ENCODE peak calls at places on chromosomes 3 and 15, in four cellular contexts. One of them, this sample, is unnamed.

GRCh38 chr3:195895900-195896360 is 12.4 kb downstream of the TNK2 start:
- DNase-seq in tibial nerve: peak
- DNase-seq in pancreas: peak
- DNase-seq in CD8-positive, alpha-beta T cell: peak
- DNase-seq in this sample: no peak

GRCh38 chr3:39208463-39209055 is 16.2 kb upstream of the XIRP1 start:
- DNase-seq in pancreas: peak
- DNase-seq in tibial nerve: peak
- DNase-seq in CD8-positive, alpha-beta T cell: peak
- DNase-seq in this sample: peak

GRCh38 chr3:187518207-187518606 is 150.0 kb downstream of the RTP4 start:
- DNase-seq in tibial nerve: no peak
- DNase-seq in CD8-positive, alpha-beta T cell: no peak
- DNase-seq in pancreas: no peak
- DNase-seq in this sample: no peak

GRCh38 chr3:77038468-77038927 is 1.4 kb upstream of the ROBO2 start:
- DNase-seq in tibial nerve: peak
- DNase-seq in CD8-positive, alpha-beta T cell: no peak
- DNase-seq in pancreas: peak
- DNase-seq in this sample: peak

GRCh38 chr3:100033184-100033583 is 81.1 kb downstream of the FILIP1L start:
- DNase-seq in CD8-positive, alpha-beta T cell: no peak
- DNase-seq in pancreas: no peak
- DNase-seq in tibial nerve: no peak
- DNase-seq in this sample: peak

GRCh38 chr15:75720787-75721461 is 8.3 kb upstream of the CSPG4 start:
- DNase-seq in tibial nerve: no peak
- DNase-seq in CD8-positive, alpha-beta T cell: no peak
- DNase-seq in pancreas: peak
- DNase-seq in this sample: no peak

GRCh38 chr3:58047806-58048205 is 39.6 kb downstream of the FLNB start:
- DNase-seq in pancreas: no peak
- DNase-seq in CD8-positive, alpha-beta T cell: no peak
- DNase-seq in tibial nerve: no peak
- DNase-seq in this sample: peak

GRCh38 chr3:185739264-185739701 is 85.6 kb downstream of the IGF2BP2 start:
- DNase-seq in tibial nerve: no peak
- DNase-seq in CD8-positive, alpha-beta T cell: no peak
- DNase-seq in pancreas: no peak
- DNase-seq in this sample: no peak

GRCh38 chr3:13150624-13151023 is 77.4 kb upstream of the IQSEC1 start:
- DNase-seq in CD8-positive, alpha-beta T cell: no peak
- DNase-seq in pancreas: no peak
- DNase-seq in tibial nerve: no peak
- DNase-seq in this sample: no peak

GRCh38 chr3:49257187-49257586 is 19.8 kb downstream of the C3orf62 start:
- DNase-seq in pancreas: no peak
- DNase-seq in tibial nerve: no peak
- DNase-seq in CD8-positive, alpha-beta T cell: no peak
- DNase-seq in this sample: no peak

GRCh38 chr3:49256152-49256551 is 20.9 kb downstream of the C3orf62 start:
- DNase-seq in CD8-positive, alpha-beta T cell: no peak
- DNase-seq in tibial nerve: no peak
- DNase-seq in pancreas: no peak
- DNase-seq in this sample: no peak

GRCh38 chr3:49263490-49263889 is 13.5 kb downstream of the C3orf62 start:
- DNase-seq in pancreas: no peak
- DNase-seq in CD8-positive, alpha-beta T cell: no peak
- DNase-seq in tibial nerve: no peak
- DNase-seq in this sample: peak

GRCh38 chr3:49255686-49256085 is 21.3 kb downstream of the C3orf62 start:
- DNase-seq in CD8-positive, alpha-beta T cell: no peak
- DNase-seq in tibial nerve: no peak
- DNase-seq in pancreas: no peak
- DNase-seq in this sample: no peak

DNA sequence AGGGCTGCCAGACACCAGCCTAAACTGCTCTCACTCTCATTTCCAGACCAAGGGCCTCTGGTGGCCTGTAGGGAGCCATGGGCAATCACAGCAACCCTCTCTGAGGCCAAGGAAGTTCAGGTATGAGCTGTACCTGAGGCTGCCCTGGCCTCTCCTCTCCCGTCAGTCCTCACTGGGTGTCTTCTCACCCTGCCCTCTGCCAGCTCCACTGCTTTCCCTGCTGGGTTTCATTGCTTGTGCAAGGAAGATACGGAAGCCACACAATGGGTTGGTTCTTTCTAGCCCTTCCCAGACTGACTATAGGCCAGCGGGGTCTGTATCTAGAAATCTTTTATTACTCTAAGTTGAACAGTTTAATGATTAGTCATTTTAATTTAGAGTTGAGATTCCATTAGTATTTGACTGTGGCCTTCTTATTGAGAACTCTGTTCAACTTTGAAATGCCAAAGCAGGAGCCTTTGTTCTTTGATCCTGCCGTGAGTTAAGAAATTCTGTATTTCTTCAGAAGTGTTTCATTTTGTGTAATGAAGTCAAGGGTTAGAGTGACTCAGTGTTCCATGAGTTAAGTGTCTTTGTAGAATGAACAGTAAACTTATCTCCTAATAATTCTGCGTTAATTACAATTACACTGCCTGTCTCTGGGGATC is 16.2 kb downstream of the C3orf62 start:
- DNase-seq in pancreas: no peak
- DNase-seq in CD8-positive, alpha-beta T cell: no peak
- DNase-seq in tibial nerve: no peak
- DNase-seq in this sample: peak
- TF ChIP-seq CTCF in pancreas: no peak
- TF ChIP-seq CTCF in CD8-positive, alpha-beta T cell: no peak
- TF ChIP-seq CTCF in tibial nerve: no peak
- TF ChIP-seq CTCF in this sample: no peak

GRCh38 chr3:45226206-45226915 is at the start of gene TMEM158:
- DNase-seq in pancreas: peak
- DNase-seq in tibial nerve: peak
- DNase-seq in CD8-positive, alpha-beta T cell: peak
- DNase-seq in this sample: peak

GRCh38 chr3:45227131-45227819 is 1.2 kb upstream of the TMEM158 start:
- DNase-seq in pancreas: no peak
- DNase-seq in tibial nerve: no peak
- DNase-seq in CD8-positive, alpha-beta T cell: no peak
- DNase-seq in this sample: no peak

GRCh38 chr3:45224824-45225464 is 1.1 kb downstream of the TMEM158 start:
- DNase-seq in tibial nerve: peak
- DNase-seq in pancreas: peak
- DNase-seq in CD8-positive, alpha-beta T cell: no peak
- DNase-seq in this sample: peak

GRCh38 chr3:45225465-45226205 is 452 bp downstream of the TMEM158 start:
- DNase-seq in CD8-positive, alpha-beta T cell: peak
- DNase-seq in tibial nerve: no peak
- DNase-seq in pancreas: peak
- DNase-seq in this sample: no peak

GRCh38 chr3:45223889-45224730 is 2.0 kb downstream of the TMEM158 start:
- DNase-seq in CD8-positive, alpha-beta T cell: no peak
- DNase-seq in pancreas: no peak
- DNase-seq in tibial nerve: no peak
- DNase-seq in this sample: peak
- H3K4me3 ChIP-seq in CD8-positive, alpha-beta T cell: no peak
- H3K4me3 ChIP-seq in pancreas: no peak
- H3K4me3 ChIP-seq in tibial nerve: no peak
- H3K4me3 ChIP-seq in this sample: peak

DNA sequence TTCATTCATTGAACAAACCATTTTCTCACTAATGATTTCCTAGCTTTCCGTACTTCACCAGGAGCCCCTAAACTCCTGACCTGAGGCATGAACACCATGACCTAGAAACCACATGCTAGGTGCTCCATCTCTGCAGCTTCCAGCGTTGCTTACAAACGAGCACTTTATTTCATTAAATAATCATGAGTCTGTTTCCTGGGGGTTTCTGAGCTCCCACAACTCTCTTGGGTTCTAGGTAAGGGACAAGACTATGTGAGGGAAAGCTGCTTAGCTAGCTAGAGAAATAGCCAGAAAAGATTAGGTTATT is 1.3 kb downstream of the MAP2K1 start:
- DNase-seq in CD8-positive, alpha-beta T cell: no peak
- DNase-seq in pancreas: no peak
- DNase-seq in tibial nerve: no peak
- DNase-seq in this sample: no peak
- TF ChIP-seq CTCF in CD8-positive, alpha-beta T cell: no peak
- TF ChIP-seq CTCF in pancreas: no peak
- TF ChIP-seq CTCF in tibial nerve: no peak
- TF ChIP-seq CTCF in this sample: no peak

DNA sequence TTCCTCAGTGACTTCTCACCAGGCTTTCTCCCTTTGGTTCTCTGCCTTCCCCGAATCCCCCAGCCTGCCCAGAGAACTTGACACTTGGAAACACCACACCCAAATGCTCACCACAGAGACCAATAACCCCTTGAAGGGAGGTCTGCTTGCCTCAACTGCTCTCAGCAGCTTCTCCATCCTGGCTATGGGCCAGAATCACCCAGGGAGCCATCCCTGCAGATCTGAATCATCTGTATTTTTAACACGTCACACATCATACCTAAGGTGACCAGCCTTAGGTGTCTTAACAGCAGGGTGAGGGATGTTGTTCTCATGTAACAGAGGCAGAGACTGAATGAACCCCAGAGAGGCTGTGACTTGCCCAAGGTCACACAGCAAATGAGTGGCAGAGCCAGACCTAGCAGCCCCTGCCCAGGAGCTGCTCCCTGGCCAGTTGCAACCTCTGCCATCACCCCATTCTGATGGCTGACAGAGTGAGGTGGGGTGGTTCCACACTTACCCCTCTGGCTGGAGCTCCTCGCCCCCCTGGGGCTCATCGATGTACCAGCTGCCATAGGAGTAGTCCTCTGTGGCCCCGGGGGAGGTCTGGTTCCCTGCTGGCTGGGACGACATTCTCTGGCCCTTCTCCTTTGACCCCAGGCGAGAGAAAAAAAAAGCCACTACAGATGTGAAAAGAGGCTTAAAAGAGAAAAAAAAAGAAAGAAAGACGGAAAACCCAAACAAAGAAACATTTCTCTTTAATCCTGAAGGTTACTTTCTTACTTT is 749 bp downstream of the STRA6 start:
- DNase-seq in pancreas: no peak
- DNase-seq in CD8-positive, alpha-beta T cell: no peak
- DNase-seq in tibial nerve: no peak
- DNase-seq in this sample: peak
- H3K4me3 ChIP-seq in pancreas: no peak
- H3K4me3 ChIP-seq in CD8-positive, alpha-beta T cell: no peak
- H3K4me3 ChIP-seq in tibial nerve: no peak
- H3K4me3 ChIP-seq in this sample: peak

DNA sequence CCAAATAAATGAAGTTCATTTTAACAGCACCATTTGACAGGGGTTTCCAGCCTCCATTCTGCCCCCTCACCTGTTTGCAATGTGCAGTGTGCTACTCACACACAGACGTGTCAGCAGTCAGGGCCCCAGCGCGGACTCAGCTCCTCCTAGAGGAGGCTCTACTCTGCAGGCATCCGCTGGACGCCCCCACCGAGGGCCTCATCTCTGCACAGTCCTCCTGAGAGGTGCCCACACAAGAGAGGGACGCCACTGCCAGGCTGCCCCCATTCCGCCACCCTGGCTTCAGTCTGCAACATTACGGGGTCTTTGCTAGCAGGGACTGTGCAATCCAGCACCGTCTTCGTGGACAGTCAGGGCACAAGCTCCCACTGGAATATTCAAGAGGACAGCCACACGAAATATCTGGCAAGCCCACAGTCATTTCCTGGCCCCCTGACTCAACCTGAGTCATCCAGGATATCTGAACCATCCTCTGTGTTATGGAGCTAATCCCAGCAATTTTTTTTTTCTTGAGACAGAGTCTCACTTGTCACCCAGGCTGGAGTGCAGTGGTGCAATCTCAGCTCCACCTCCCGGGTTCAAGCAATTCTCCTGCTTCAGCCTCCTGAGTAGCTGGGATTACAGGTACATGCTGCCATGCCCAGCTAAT is 255.0 kb downstream of the OCA2 start:
- DNase-seq in CD8-positive, alpha-beta T cell: no peak
- DNase-seq in tibial nerve: no peak
- DNase-seq in pancreas: no peak
- DNase-seq in this sample: peak
- TF ChIP-seq CTCF in CD8-positive, alpha-beta T cell: no peak
- TF ChIP-seq CTCF in tibial nerve: no peak
- TF ChIP-seq CTCF in pancreas: no peak
- TF ChIP-seq CTCF in this sample: no peak

GRCh38 chr15:77656294-77656693 is 23.6 kb upstream of the LINGO1 start:
- DNase-seq in tibial nerve: no peak
- DNase-seq in CD8-positive, alpha-beta T cell: no peak
- DNase-seq in pancreas: no peak
- DNase-seq in this sample: no peak

GRCh38 chr15:77657629-77658238 is 25.0 kb upstream of the LINGO1 start:
- DNase-seq in pancreas: no peak
- DNase-seq in CD8-positive, alpha-beta T cell: no peak
- DNase-seq in tibial nerve: no peak
- DNase-seq in this sample: no peak

GRCh38 chr15:77654975-77655374 is 22.3 kb upstream of the LINGO1 start:
- DNase-seq in pancreas: no peak
- DNase-seq in tibial nerve: no peak
- DNase-seq in CD8-positive, alpha-beta T cell: no peak
- DNase-seq in this sample: no peak

GRCh38 chr15:77664428-77664827 is 31.7 kb upstream of the LINGO1 start:
- DNase-seq in tibial nerve: no peak
- DNase-seq in pancreas: no peak
- DNase-seq in CD8-positive, alpha-beta T cell: no peak
- DNase-seq in this sample: no peak

GRCh38 chr15:77659350-77660321 is 26.9 kb upstream of the LINGO1 start:
- DNase-seq in tibial nerve: no peak
- DNase-seq in CD8-positive, alpha-beta T cell: no peak
- DNase-seq in pancreas: peak
- DNase-seq in this sample: peak
- H3K4me3 ChIP-seq in tibial nerve: no peak
- H3K4me3 ChIP-seq in CD8-positive, alpha-beta T cell: no peak
- H3K4me3 ChIP-seq in pancreas: no peak
- H3K4me3 ChIP-seq in this sample: no peak

GRCh38 chr3:65334045-65334665 is 646.4 kb upstream of the ADAMTS9 start:
- DNase-seq in CD8-positive, alpha-beta T cell: no peak
- DNase-seq in tibial nerve: peak
- DNase-seq in pancreas: no peak
- DNase-seq in this sample: no peak
- TF ChIP-seq CTCF in CD8-positive, alpha-beta T cell: no peak
- TF ChIP-seq CTCF in tibial nerve: no peak
- TF ChIP-seq CTCF in pancreas: no peak
- TF ChIP-seq CTCF in this sample: peak

GRCh38 chr3:108475220-108475782 is 35.1 kb downstream of the MYH15 start:
- DNase-seq in CD8-positive, alpha-beta T cell: no peak
- DNase-seq in tibial nerve: no peak
- DNase-seq in pancreas: no peak
- DNase-seq in this sample: no peak
- H3K4me3 ChIP-seq in CD8-positive, alpha-beta T cell: no peak
- H3K4me3 ChIP-seq in tibial nerve: no peak
- H3K4me3 ChIP-seq in pancreas: no peak
- H3K4me3 ChIP-seq in this sample: no peak

GRCh38 chr3:111862974-111863373 is 3.9 kb downstream of the PHLDB2 start:
- DNase-seq in CD8-positive, alpha-beta T cell: no peak
- DNase-seq in tibial nerve: no peak
- DNase-seq in pancreas: no peak
- DNase-seq in this sample: no peak

GRCh38 chr3:111863942-111864341 is 4.9 kb downstream of the PHLDB2 start:
- DNase-seq in CD8-positive, alpha-beta T cell: no peak
- DNase-seq in pancreas: no peak
- DNase-seq in tibial nerve: no peak
- DNase-seq in this sample: no peak

GRCh38 chr3:111867889-111868426 is 8.9 kb downstream of the PHLDB2 start:
- DNase-seq in pancreas: no peak
- DNase-seq in tibial nerve: no peak
- DNase-seq in CD8-positive, alpha-beta T cell: no peak
- DNase-seq in this sample: no peak

GRCh38 chr3:111862415-111862814 is 3.4 kb downstream of the PHLDB2 start:
- DNase-seq in CD8-positive, alpha-beta T cell: no peak
- DNase-seq in pancreas: no peak
- DNase-seq in tibial nerve: no peak
- DNase-seq in this sample: no peak

GRCh38 chr3:111864821-111865656 is 6.0 kb downstream of the PHLDB2 start:
- DNase-seq in pancreas: no peak
- DNase-seq in CD8-positive, alpha-beta T cell: no peak
- DNase-seq in tibial nerve: no peak
- DNase-seq in this sample: peak
- TF ChIP-seq CTCF in pancreas: no peak
- TF ChIP-seq CTCF in CD8-positive, alpha-beta T cell: no peak
- TF ChIP-seq CTCF in tibial nerve: no peak
- TF ChIP-seq CTCF in this sample: peak